ENCODE peak calls at places on chromosomes 16 and 17, in four cellular contexts. One of them, this sample, is unnamed.

GRCh38 chr17:57138956-57139576 is 54.0 kb downstream of the AKAP1 start:
- DNase-seq in cardiac fibroblast: no peak
- DNase-seq in PC-3: peak; percentile 54
- DNase-seq in prostate gland: no peak
- DNase-seq in this sample: no peak

GRCh38 chr17:49548051-49548505 is 27.6 kb upstream of the NXPH3 start:
- DNase-seq in cardiac fibroblast: no peak
- DNase-seq in PC-3: no peak
- DNase-seq in prostate gland: no peak
- DNase-seq in this sample: no peak

GRCh38 chr17:77124192-77124908 is 16.4 kb upstream of the SEC14L1 start:
- DNase-seq in cardiac fibroblast: peak; percentile 92
- DNase-seq in PC-3: peak; percentile 91
- DNase-seq in prostate gland: peak; percentile 44
- DNase-seq in this sample: peak; percentile 75

GRCh38 chr16:56608876-56609462 is 585 bp downstream of the MT2A start:
- DNase-seq in cardiac fibroblast: peak; percentile 14
- DNase-seq in PC-3: no peak
- DNase-seq in prostate gland: no peak
- DNase-seq in this sample: no peak

GRCh38 chr16:54077412-54077821 is 209.2 kb downstream of the IRX3 start:
- DNase-seq in cardiac fibroblast: peak; percentile 41
- DNase-seq in PC-3: peak; percentile 80
- DNase-seq in prostate gland: no peak
- DNase-seq in this sample: peak; percentile 23

GRCh38 chr17:66459811-66460270 is 157.4 kb downstream of the PRKCA start:
- DNase-seq in cardiac fibroblast: peak; percentile 99
- DNase-seq in PC-3: peak; percentile 97
- DNase-seq in prostate gland: no peak
- DNase-seq in this sample: peak; percentile 94

GRCh38 chr16:67237396-67238277 is 9.6 kb downstream of the FHOD1 start:
- DNase-seq in cardiac fibroblast: no peak
- DNase-seq in PC-3: no peak
- DNase-seq in prostate gland: no peak
- DNase-seq in this sample: no peak

GRCh38 chr17:66920426-66920825 is 44.1 kb upstream of the CACNG4 start:
- DNase-seq in cardiac fibroblast: no peak
- DNase-seq in PC-3: no peak
- DNase-seq in prostate gland: no peak
- DNase-seq in this sample: no peak

GRCh38 chr17:35094902-35095301 is 24.8 kb downstream of the RAD51D start:
- DNase-seq in cardiac fibroblast: peak; percentile 81
- DNase-seq in PC-3: peak; percentile 83
- DNase-seq in prostate gland: no peak
- DNase-seq in this sample: no peak

GRCh38 chr16:12927591-12927990 is 26.2 kb downstream of the SHISA9 start:
- DNase-seq in cardiac fibroblast: no peak
- DNase-seq in PC-3: no peak
- DNase-seq in prostate gland: no peak
- DNase-seq in this sample: no peak

GRCh38 chr16:48282636-48283263 is 35.4 kb upstream of the ABCC11 start:
- DNase-seq in cardiac fibroblast: peak; percentile 76
- DNase-seq in PC-3: no peak
- DNase-seq in prostate gland: no peak
- DNase-seq in this sample: no peak

GRCh38 chr17:55433629-55434422 is 12.2 kb upstream of the MMD start:
- DNase-seq in cardiac fibroblast: peak; percentile 95
- DNase-seq in PC-3: peak; percentile 99
- DNase-seq in prostate gland: peak; percentile 77
- DNase-seq in this sample: peak; percentile 39

GRCh38 chr16:23333034-23333579 is 31.0 kb downstream of the SCNN1B start:
- DNase-seq in cardiac fibroblast: no peak
- DNase-seq in PC-3: no peak
- DNase-seq in prostate gland: no peak
- DNase-seq in this sample: no peak

GRCh38 chr16:71436473-71436872 is 5.4 kb downstream of the TLE7 start:
- DNase-seq in cardiac fibroblast: no peak
- DNase-seq in PC-3: no peak
- DNase-seq in prostate gland: no peak
- DNase-seq in this sample: no peak

GRCh38 chr17:80666867-80667266 is 122.2 kb downstream of the RPTOR start:
- DNase-seq in cardiac fibroblast: no peak
- DNase-seq in PC-3: no peak
- DNase-seq in prostate gland: no peak
- DNase-seq in this sample: no peak

GRCh38 chr17:13599808-13600398 is 1.8 kb downstream of the HS3ST3A1 start:
- DNase-seq in cardiac fibroblast: no peak
- DNase-seq in PC-3: peak; percentile 38
- DNase-seq in prostate gland: no peak
- DNase-seq in this sample: no peak

GRCh38 chr17:13600475-13601316 is 1.0 kb downstream of the HS3ST3A1 start:
- DNase-seq in cardiac fibroblast: peak; percentile 35
- DNase-seq in PC-3: no peak
- DNase-seq in prostate gland: no peak
- DNase-seq in this sample: no peak

GRCh38 chr17:13599168-13599577 is 2.6 kb downstream of the HS3ST3A1 start:
- DNase-seq in cardiac fibroblast: no peak
- DNase-seq in PC-3: no peak
- DNase-seq in prostate gland: no peak
- DNase-seq in this sample: no peak

GRCh38 chr17:13597723-13598347 is 3.9 kb downstream of the HS3ST3A1 start:
- DNase-seq in cardiac fibroblast: peak; percentile 72
- DNase-seq in PC-3: peak; percentile 78
- DNase-seq in prostate gland: peak; percentile 12
- DNase-seq in this sample: no peak

DNA sequence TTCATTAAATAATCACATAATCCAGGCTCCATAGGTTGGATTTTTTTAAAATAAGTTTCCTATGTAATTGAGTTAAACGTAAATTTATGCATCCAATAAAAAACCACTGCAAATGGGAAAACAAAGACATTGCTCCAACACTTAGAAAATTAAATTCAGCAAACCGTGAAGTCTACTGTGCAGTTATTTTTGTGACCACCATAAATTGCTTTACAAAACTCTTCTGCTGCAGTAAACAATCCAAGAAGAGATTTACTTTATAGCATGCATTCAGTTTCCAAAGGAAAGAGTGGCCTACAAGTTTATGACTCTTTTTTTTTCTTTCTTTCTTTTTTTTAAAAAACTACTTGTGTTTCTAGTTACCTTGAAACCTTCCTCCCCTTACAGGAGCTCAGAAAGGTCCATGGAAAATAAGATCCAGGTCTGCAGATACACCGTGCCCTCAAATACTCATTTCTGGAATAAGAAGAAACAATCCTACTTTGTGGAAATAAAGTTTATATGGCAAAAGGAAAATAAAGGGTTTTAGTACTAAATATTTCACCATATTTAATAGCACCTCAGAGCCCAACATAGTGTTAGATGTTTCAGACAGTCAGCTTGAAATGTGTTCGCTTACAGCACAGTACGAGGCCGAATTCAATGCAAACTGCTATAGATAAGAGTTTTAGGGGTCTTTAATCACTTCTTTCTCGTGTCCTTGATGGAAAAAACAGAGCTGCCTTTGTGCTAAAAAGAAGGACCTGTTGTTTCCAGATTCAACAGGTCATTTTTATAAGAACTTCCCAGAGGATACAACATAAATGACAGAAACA is 3.2 kb downstream of the HS3ST3A1 start:
- DNase-seq in cardiac fibroblast: no peak
- DNase-seq in PC-3: no peak
- DNase-seq in prostate gland: no peak
- DNase-seq in this sample: no peak
- H3K4me3 ChIP-seq in cardiac fibroblast: no peak overlapping the region
- H3K4me3 ChIP-seq in PC-3: peak overlapping the region; percentile 71
- H3K4me3 ChIP-seq in prostate gland: no peak overlapping the region
- H3K4me3 ChIP-seq in this sample: peak overlapping the region; percentile 85

DNA sequence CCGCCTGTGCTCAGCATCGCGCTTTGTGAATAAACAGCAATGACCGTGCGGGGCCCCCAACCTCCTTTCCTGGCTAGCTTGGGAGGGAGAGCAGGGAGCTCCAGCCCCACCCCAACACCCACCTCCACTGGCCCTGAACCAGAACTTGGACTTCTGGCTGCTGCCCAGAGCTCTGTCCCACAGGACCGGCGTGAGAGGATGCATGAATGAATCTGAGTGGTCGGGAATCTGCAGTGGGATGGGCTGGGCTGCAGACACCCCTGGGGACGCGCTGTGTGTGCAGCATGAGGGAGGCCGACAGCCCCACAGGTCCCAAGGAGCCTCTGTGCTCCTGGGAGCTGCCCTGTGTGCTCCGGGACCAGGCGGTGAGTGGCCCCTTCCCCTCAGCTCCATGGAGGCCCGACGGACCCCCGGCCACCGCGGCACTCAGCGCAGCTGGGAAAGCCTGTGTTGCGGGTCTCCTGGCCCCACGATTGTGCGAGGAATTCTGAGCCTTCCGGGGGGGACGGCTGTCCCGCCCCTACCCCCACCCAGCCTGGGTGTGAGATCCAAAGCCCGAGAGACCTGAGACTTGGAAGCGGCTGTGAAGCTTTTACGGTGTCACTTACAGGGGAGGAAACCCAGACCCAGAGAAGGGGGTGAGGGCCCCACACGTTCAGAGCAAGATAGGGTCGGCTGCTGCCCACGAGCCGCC is 5.5 kb downstream of the PIEZO1 start:
- DNase-seq in cardiac fibroblast: peak; percentile 61
- DNase-seq in PC-3: no peak
- DNase-seq in prostate gland: no peak
- DNase-seq in this sample: no peak
- H3K4me3 ChIP-seq in cardiac fibroblast: peak overlapping the region; percentile 3
- H3K4me3 ChIP-seq in PC-3: no peak overlapping the region
- H3K4me3 ChIP-seq in prostate gland: no peak overlapping the region
- H3K4me3 ChIP-seq in this sample: no peak overlapping the region

GRCh38 chr16:8644151-8644512 is 22.6 kb downstream of the METTL22 start:
- DNase-seq in cardiac fibroblast: no peak
- DNase-seq in PC-3: no peak
- DNase-seq in prostate gland: no peak
- DNase-seq in this sample: no peak
- H3K4me3 ChIP-seq in cardiac fibroblast: no peak overlapping the region
- H3K4me3 ChIP-seq in PC-3: no peak overlapping the region
- H3K4me3 ChIP-seq in prostate gland: no peak overlapping the region
- H3K4me3 ChIP-seq in this sample: no peak overlapping the region

DNA sequence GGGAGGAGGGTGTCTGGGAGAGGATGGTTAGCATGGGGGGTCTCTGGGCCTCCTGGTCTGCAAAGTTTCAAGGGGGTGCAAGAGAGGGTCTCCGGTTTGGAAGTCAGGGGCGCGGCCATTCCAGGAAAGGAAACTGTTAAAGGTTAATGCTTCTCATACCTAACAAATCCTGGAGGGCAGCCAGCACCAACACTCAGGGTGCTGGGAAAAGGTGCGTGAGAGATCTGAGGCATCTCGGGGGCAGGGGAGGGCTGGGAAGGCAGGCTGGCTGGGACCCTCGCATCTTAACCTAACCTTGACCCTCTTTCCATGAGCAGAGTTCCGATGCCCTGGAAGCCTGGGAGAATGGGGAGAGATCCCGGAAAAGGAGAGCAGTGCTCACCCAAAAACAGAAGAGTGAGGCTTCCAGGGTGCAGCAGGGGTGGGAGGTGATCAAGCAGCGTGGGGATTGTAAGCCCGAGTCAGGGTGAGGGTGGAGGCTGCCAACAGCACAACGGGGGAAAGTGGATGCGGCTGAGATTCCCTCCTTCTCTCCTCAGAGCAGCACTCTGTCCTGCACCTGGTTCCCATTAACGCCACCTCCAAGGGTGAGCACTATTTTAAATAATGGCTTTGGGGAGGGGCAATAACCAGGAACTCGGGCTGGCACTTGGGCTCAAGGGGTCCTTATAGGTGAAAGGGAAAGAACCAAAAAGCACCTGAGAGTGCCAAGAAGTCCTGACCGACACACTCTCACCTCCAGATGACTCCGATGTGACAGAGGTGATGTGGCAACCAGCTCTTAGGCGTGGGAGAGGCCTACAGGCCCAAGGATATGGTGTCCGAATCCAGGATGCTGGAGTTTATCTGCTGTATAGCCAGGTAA is 989 bp downstream of the TNFSF13 start:
- DNase-seq in cardiac fibroblast: no peak
- DNase-seq in PC-3: no peak
- DNase-seq in prostate gland: peak; percentile 31
- DNase-seq in this sample: no peak
- H3K4me3 ChIP-seq in cardiac fibroblast: no peak overlapping the region
- H3K4me3 ChIP-seq in PC-3: no peak overlapping the region
- H3K4me3 ChIP-seq in prostate gland: peak overlapping the region; percentile 25
- H3K4me3 ChIP-seq in this sample: no peak overlapping the region

DNA sequence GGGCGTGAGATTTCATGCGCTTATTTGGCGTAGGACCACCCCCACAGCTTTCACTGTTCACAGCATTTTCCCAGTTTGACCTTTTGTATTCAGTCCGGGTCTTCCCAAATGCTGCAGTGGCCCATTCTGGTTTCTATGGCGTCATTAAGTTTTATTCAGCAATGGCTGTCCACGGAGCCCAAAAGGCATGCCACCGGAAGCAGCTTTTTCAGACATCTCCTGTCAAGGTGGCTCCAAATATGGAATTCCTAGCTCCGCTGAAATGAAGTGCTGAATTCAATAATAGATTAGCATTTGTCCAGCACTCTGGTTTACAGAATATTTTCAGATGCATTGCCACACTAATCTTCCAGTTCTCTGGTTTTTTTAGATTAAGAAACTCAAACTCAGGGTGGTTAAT is 90.6 kb upstream of the FBXO47 start:
- DNase-seq in cardiac fibroblast: no peak
- DNase-seq in PC-3: no peak
- DNase-seq in prostate gland: no peak
- DNase-seq in this sample: no peak
- H3K4me3 ChIP-seq in cardiac fibroblast: no peak overlapping the region
- H3K4me3 ChIP-seq in PC-3: peak overlapping the region; percentile 76
- H3K4me3 ChIP-seq in prostate gland: no peak overlapping the region
- H3K4me3 ChIP-seq in this sample: no peak overlapping the region

This sample was measured in retinal pigment epithelial cell.